ENCODE peak calls at places on chromosome 2, in ten cellular contexts. One of them, this sample, is unnamed.

GRCh38 chr2:143356341-143356740 is 227.1 kb downstream of the ARHGAP15 start:
- DNase-seq in OCI-LY7: no peak
- DNase-seq in HFF-Myc: no peak
- DNase-seq in neural progenitor cell: no peak
- DNase-seq in dorsolateral prefrontal cortex: no peak
- DNase-seq in A549: no peak
- DNase-seq in HFFc6: no peak
- DNase-seq in Calu3: no peak
- DNase-seq in HL-60: no peak
- DNase-seq in upper lobe of right lung: no peak
- DNase-seq in this sample: no peak

GRCh38 chr2:38601463-38602135 is 1.1 kb downstream of the HNRNPLL start:
- DNase-seq in OCI-LY7: peak; percentile 15
- DNase-seq in HFF-Myc: no peak
- DNase-seq in neural progenitor cell: peak; percentile 56
- DNase-seq in dorsolateral prefrontal cortex: no peak
- DNase-seq in A549: no peak
- DNase-seq in HFFc6: no peak
- DNase-seq in Calu3: no peak
- DNase-seq in HL-60: no peak
- DNase-seq in upper lobe of right lung: no peak
- DNase-seq in this sample: no peak

GRCh38 chr2:219034823-219035222 is 6.5 kb downstream of the CFAP65 start:
- DNase-seq in OCI-LY7: no peak
- DNase-seq in HFF-Myc: no peak
- DNase-seq in neural progenitor cell: no peak
- DNase-seq in dorsolateral prefrontal cortex: no peak
- DNase-seq in A549: no peak
- DNase-seq in HFFc6: no peak
- DNase-seq in Calu3: no peak
- DNase-seq in HL-60: no peak
- DNase-seq in upper lobe of right lung: no peak
- DNase-seq in this sample: no peak

GRCh38 chr2:174588463-174588862 is 9.1 kb downstream of the WIPF1 start:
- DNase-seq in OCI-LY7: no peak
- DNase-seq in HFF-Myc: no peak
- DNase-seq in neural progenitor cell: no peak
- DNase-seq in dorsolateral prefrontal cortex: no peak
- DNase-seq in A549: no peak
- DNase-seq in HFFc6: no peak
- DNase-seq in Calu3: no peak
- DNase-seq in HL-60: no peak
- DNase-seq in upper lobe of right lung: no peak
- DNase-seq in this sample: no peak

GRCh38 chr2:207704031-207704430 is 7.4 kb upstream of the CCNYL1 start:
- DNase-seq in OCI-LY7: no peak
- DNase-seq in HFF-Myc: no peak
- DNase-seq in neural progenitor cell: no peak
- DNase-seq in dorsolateral prefrontal cortex: no peak
- DNase-seq in A549: no peak
- DNase-seq in HFFc6: no peak
- DNase-seq in Calu3: no peak
- DNase-seq in HL-60: no peak
- DNase-seq in upper lobe of right lung: no peak
- DNase-seq in this sample: no peak

GRCh38 chr2:67917332-67918054 is 145.3 kb downstream of the C1D start:
- DNase-seq in OCI-LY7: no peak
- DNase-seq in HFF-Myc: peak; percentile 94
- DNase-seq in neural progenitor cell: no peak
- DNase-seq in dorsolateral prefrontal cortex: no peak
- DNase-seq in A549: peak; percentile 28
- DNase-seq in HFFc6: peak; percentile 99
- DNase-seq in Calu3: no peak
- DNase-seq in HL-60: no peak
- DNase-seq in upper lobe of right lung: no peak
- DNase-seq in this sample: no peak

GRCh38 chr2:98514879-98515570 is 70.4 kb downstream of the INPP4A start:
- DNase-seq in OCI-LY7: no peak
- DNase-seq in HFF-Myc: no peak
- DNase-seq in neural progenitor cell: no peak
- DNase-seq in dorsolateral prefrontal cortex: no peak
- DNase-seq in A549: no peak
- DNase-seq in HFFc6: peak; percentile 32
- DNase-seq in Calu3: no peak
- DNase-seq in HL-60: peak; percentile 19
- DNase-seq in upper lobe of right lung: no peak
- DNase-seq in this sample: no peak

GRCh38 chr2:197033222-197033621 is 106.7 kb upstream of the PGAP1 start:
- DNase-seq in OCI-LY7: no peak
- DNase-seq in HFF-Myc: no peak
- DNase-seq in neural progenitor cell: no peak
- DNase-seq in dorsolateral prefrontal cortex: no peak
- DNase-seq in A549: no peak
- DNase-seq in HFFc6: no peak
- DNase-seq in Calu3: no peak
- DNase-seq in HL-60: no peak
- DNase-seq in upper lobe of right lung: no peak
- DNase-seq in this sample: no peak

GRCh38 chr2:162731917-162732804 is 106.4 kb downstream of the KCNH7 start:
- DNase-seq in OCI-LY7: no peak
- DNase-seq in HFF-Myc: no peak
- DNase-seq in neural progenitor cell: no peak
- DNase-seq in dorsolateral prefrontal cortex: no peak
- DNase-seq in A549: no peak
- DNase-seq in HFFc6: no peak
- DNase-seq in Calu3: peak; percentile 3
- DNase-seq in HL-60: no peak
- DNase-seq in upper lobe of right lung: no peak
- DNase-seq in this sample: no peak

GRCh38 chr2:21220930-21221329 is 97.2 kb downstream of the TDRD15 start:
- DNase-seq in OCI-LY7: no peak
- DNase-seq in HFF-Myc: no peak
- DNase-seq in neural progenitor cell: no peak
- DNase-seq in dorsolateral prefrontal cortex: no peak
- DNase-seq in A549: no peak
- DNase-seq in HFFc6: no peak
- DNase-seq in Calu3: peak; percentile 20
- DNase-seq in HL-60: no peak
- DNase-seq in upper lobe of right lung: no peak
- DNase-seq in this sample: no peak

GRCh38 chr2:37575780-37576179 is 95.7 kb downstream of the CDC42EP3 start:
- DNase-seq in OCI-LY7: no peak
- DNase-seq in HFF-Myc: no peak
- DNase-seq in neural progenitor cell: no peak
- DNase-seq in dorsolateral prefrontal cortex: no peak
- DNase-seq in A549: no peak
- DNase-seq in HFFc6: no peak
- DNase-seq in Calu3: no peak
- DNase-seq in HL-60: peak; percentile 3
- DNase-seq in upper lobe of right lung: no peak
- DNase-seq in this sample: no peak

GRCh38 chr2:202035941-202036372 is 2.3 kb downstream of the FZD7 start:
- DNase-seq in OCI-LY7: no peak
- DNase-seq in HFF-Myc: no peak
- DNase-seq in neural progenitor cell: peak; percentile 60
- DNase-seq in dorsolateral prefrontal cortex: no peak
- DNase-seq in A549: no peak
- DNase-seq in HFFc6: no peak
- DNase-seq in Calu3: no peak
- DNase-seq in HL-60: no peak
- DNase-seq in upper lobe of right lung: no peak
- DNase-seq in this sample: peak; percentile 22

DNA sequence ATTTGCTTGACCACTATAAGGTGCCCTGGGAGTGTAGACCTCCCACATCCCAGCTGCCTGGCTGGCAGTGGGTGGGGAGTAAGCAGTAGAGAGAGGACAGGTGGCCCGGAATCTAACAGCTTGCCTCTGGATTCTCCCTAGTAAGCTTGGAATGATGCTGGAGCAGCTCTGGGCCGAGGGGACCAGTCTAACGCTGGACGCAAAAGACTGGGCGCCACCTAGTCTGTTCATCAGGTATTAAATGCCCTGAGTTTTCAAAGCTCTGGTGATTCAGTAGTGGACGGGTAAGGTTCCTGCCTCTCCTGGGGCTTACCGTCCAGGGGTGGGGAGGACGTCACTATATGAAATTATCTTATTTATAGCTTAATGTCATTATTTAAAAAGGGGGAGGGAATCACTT is 648 bp upstream of the LYPD6B start:
- DNase-seq in OCI-LY7: peak; percentile 15
- DNase-seq in HFF-Myc: no peak
- DNase-seq in neural progenitor cell: peak; percentile 61
- DNase-seq in dorsolateral prefrontal cortex: no peak
- DNase-seq in A549: no peak
- DNase-seq in HFFc6: no peak
- DNase-seq in Calu3: peak; percentile 41
- DNase-seq in HL-60: no peak
- DNase-seq in upper lobe of right lung: no peak
- DNase-seq in this sample: no peak
- TF ChIP-seq CTCF in OCI-LY7: peak; percentile 41
- TF ChIP-seq CTCF in HFF-Myc: no peak
- TF ChIP-seq CTCF in neural progenitor cell: peak; percentile 45
- TF ChIP-seq CTCF in dorsolateral prefrontal cortex: no peak
- TF ChIP-seq CTCF in A549: no peak
- TF ChIP-seq CTCF in HFFc6: no peak
- TF ChIP-seq CTCF in Calu3: no peak
- TF ChIP-seq CTCF in HL-60: no peak
- TF ChIP-seq CTCF in upper lobe of right lung: peak; percentile 5
- TF ChIP-seq CTCF in this sample: no peak

GRCh38 chr2:122656403-122656802 is 901.0 kb downstream of the TSN start:
- DNase-seq in OCI-LY7: no peak
- DNase-seq in HFF-Myc: no peak
- DNase-seq in neural progenitor cell: no peak
- DNase-seq in dorsolateral prefrontal cortex: no peak
- DNase-seq in A549: no peak
- DNase-seq in HFFc6: no peak
- DNase-seq in Calu3: no peak
- DNase-seq in HL-60: no peak
- DNase-seq in upper lobe of right lung: no peak
- DNase-seq in this sample: no peak

GRCh38 chr2:122651236-122651635 is 895.8 kb downstream of the TSN start:
- DNase-seq in OCI-LY7: no peak
- DNase-seq in HFF-Myc: no peak
- DNase-seq in neural progenitor cell: no peak
- DNase-seq in dorsolateral prefrontal cortex: no peak
- DNase-seq in A549: no peak
- DNase-seq in HFFc6: no peak
- DNase-seq in Calu3: no peak
- DNase-seq in HL-60: no peak
- DNase-seq in upper lobe of right lung: no peak
- DNase-seq in this sample: no peak

GRCh38 chr2:122651780-122652179 is 896.3 kb downstream of the TSN start:
- DNase-seq in OCI-LY7: no peak
- DNase-seq in HFF-Myc: no peak
- DNase-seq in neural progenitor cell: no peak
- DNase-seq in dorsolateral prefrontal cortex: no peak
- DNase-seq in A549: no peak
- DNase-seq in HFFc6: no peak
- DNase-seq in Calu3: no peak
- DNase-seq in HL-60: no peak
- DNase-seq in upper lobe of right lung: no peak
- DNase-seq in this sample: no peak

GRCh38 chr2:122652670-122653069 is 897.2 kb downstream of the TSN start:
- DNase-seq in OCI-LY7: no peak
- DNase-seq in HFF-Myc: no peak
- DNase-seq in neural progenitor cell: no peak
- DNase-seq in dorsolateral prefrontal cortex: no peak
- DNase-seq in A549: no peak
- DNase-seq in HFFc6: no peak
- DNase-seq in Calu3: no peak
- DNase-seq in HL-60: no peak
- DNase-seq in upper lobe of right lung: no peak
- DNase-seq in this sample: no peak
- TF ChIP-seq CTCF in OCI-LY7: no peak
- TF ChIP-seq CTCF in HFF-Myc: no peak
- TF ChIP-seq CTCF in neural progenitor cell: no peak
- TF ChIP-seq CTCF in dorsolateral prefrontal cortex: no peak
- TF ChIP-seq CTCF in A549: no peak
- TF ChIP-seq CTCF in HFFc6: no peak
- TF ChIP-seq CTCF in Calu3: no peak
- TF ChIP-seq CTCF in HL-60: no peak
- TF ChIP-seq CTCF in upper lobe of right lung: no peak
- TF ChIP-seq CTCF in this sample: no peak

GRCh38 chr2:223692227-223692947 is 90.2 kb upstream of the SCG2 start:
- DNase-seq in OCI-LY7: peak; percentile 37
- DNase-seq in HFF-Myc: peak; percentile 49
- DNase-seq in neural progenitor cell: peak; percentile 69
- DNase-seq in dorsolateral prefrontal cortex: peak; percentile 48
- DNase-seq in A549: peak; percentile 58
- DNase-seq in HFFc6: peak; percentile 41
- DNase-seq in Calu3: peak; percentile 63
- DNase-seq in HL-60: peak; percentile 11
- DNase-seq in upper lobe of right lung: no peak
- DNase-seq in this sample: peak; percentile 45
- TF ChIP-seq CTCF in OCI-LY7: peak; percentile 74
- TF ChIP-seq CTCF in HFF-Myc: peak; percentile 79
- TF ChIP-seq CTCF in neural progenitor cell: peak; percentile 65
- TF ChIP-seq CTCF in dorsolateral prefrontal cortex: peak; percentile 40
- TF ChIP-seq CTCF in A549: peak; percentile 89
- TF ChIP-seq CTCF in HFFc6: peak; percentile 79
- TF ChIP-seq CTCF in Calu3: peak; percentile 55
- TF ChIP-seq CTCF in HL-60: no peak
- TF ChIP-seq CTCF in upper lobe of right lung: peak; percentile 54
- TF ChIP-seq CTCF in this sample: no peak

GRCh38 chr2:88556026-88556425 is 71.2 kb downstream of the EIF2AK3 start:
- DNase-seq in OCI-LY7: no peak
- DNase-seq in HFF-Myc: no peak
- DNase-seq in neural progenitor cell: no peak
- DNase-seq in dorsolateral prefrontal cortex: no peak
- DNase-seq in A549: no peak
- DNase-seq in HFFc6: no peak
- DNase-seq in Calu3: no peak
- DNase-seq in HL-60: no peak
- DNase-seq in upper lobe of right lung: no peak
- DNase-seq in this sample: no peak

GRCh38 chr2:88557290-88557689 is 70.0 kb downstream of the EIF2AK3 start:
- DNase-seq in OCI-LY7: no peak
- DNase-seq in HFF-Myc: no peak
- DNase-seq in neural progenitor cell: no peak
- DNase-seq in dorsolateral prefrontal cortex: no peak
- DNase-seq in A549: no peak
- DNase-seq in HFFc6: no peak
- DNase-seq in Calu3: no peak
- DNase-seq in HL-60: no peak
- DNase-seq in upper lobe of right lung: no peak
- DNase-seq in this sample: no peak

GRCh38 chr2:88549616-88550292 is 77.5 kb downstream of the EIF2AK3 start:
- DNase-seq in OCI-LY7: no peak
- DNase-seq in HFF-Myc: no peak
- DNase-seq in neural progenitor cell: peak; percentile 86
- DNase-seq in dorsolateral prefrontal cortex: no peak
- DNase-seq in A549: no peak
- DNase-seq in HFFc6: no peak
- DNase-seq in Calu3: no peak
- DNase-seq in HL-60: no peak
- DNase-seq in upper lobe of right lung: no peak
- DNase-seq in this sample: no peak

DNA sequence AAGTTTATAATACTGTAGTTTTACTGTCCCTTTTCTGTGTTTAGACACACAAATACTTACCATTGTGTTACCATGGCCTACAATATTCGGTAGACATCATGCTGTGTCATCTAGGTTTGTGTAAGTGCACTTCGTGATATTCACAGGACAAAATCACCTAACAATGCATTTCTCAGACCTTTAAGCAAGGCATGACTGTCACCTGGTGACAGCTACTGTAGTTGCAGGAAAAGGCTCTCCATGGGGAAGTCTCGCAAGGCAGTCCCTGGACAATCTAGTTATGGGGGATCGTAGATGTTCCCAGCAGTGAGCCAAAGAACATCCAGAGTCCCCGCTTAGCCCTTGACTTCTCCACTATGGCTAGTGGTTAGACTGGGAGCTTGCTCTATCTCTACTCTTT is 73.1 kb downstream of the EIF2AK3 start:
- DNase-seq in OCI-LY7: no peak
- DNase-seq in HFF-Myc: no peak
- DNase-seq in neural progenitor cell: peak; percentile 52
- DNase-seq in dorsolateral prefrontal cortex: no peak
- DNase-seq in A549: no peak
- DNase-seq in HFFc6: no peak
- DNase-seq in Calu3: no peak
- DNase-seq in HL-60: no peak
- DNase-seq in upper lobe of right lung: no peak
- DNase-seq in this sample: peak; percentile 33
- TF ChIP-seq CTCF in OCI-LY7: no peak
- TF ChIP-seq CTCF in HFF-Myc: peak; percentile 8
- TF ChIP-seq CTCF in neural progenitor cell: peak; percentile 67
- TF ChIP-seq CTCF in dorsolateral prefrontal cortex: no peak
- TF ChIP-seq CTCF in A549: no peak
- TF ChIP-seq CTCF in HFFc6: peak; percentile 30
- TF ChIP-seq CTCF in Calu3: no peak
- TF ChIP-seq CTCF in HL-60: no peak
- TF ChIP-seq CTCF in upper lobe of right lung: no peak
- TF ChIP-seq CTCF in this sample: no peak